ENCODE peak calls at places on chromosomes 13 and 19, in five cellular contexts. One of them, this sample, is unnamed. For H3K9me3, the result is how much of the 10 kb centered on the place peaks cover.

GRCh38 chr13:68386808-68387207 is 1156.7 kb upstream of the PCDH9 start:
- DNase-seq in K562: no peak
- DNase-seq in HepG2: no peak
- DNase-seq in A549: no peak
- DNase-seq in GM12878: no peak
- DNase-seq in this sample: no peak

GRCh38 chr13:99944606-99945005 is 27.0 kb downstream of the ZIC5 start:
- DNase-seq in HepG2: no peak
- DNase-seq in GM12878: no peak
- DNase-seq in A549: no peak
- DNase-seq in K562: no peak
- DNase-seq in this sample: no peak

GRCh38 chr19:2867025-2867991 is at the start of gene ZNF556:
- DNase-seq in K562: peak
- DNase-seq in HepG2: peak
- DNase-seq in GM12878: no peak
- DNase-seq in A549: peak
- DNase-seq in this sample: no peak

GRCh38 chr13:48946163-48946562 is 29.5 kb upstream of the FNDC3A start:
- DNase-seq in K562: no peak
- DNase-seq in A549: no peak
- DNase-seq in GM12878: no peak
- DNase-seq in HepG2: no peak
- DNase-seq in this sample: no peak

GRCh38 chr19:9842834-9843625 is 7.9 kb downstream of the PIN1 start:
- DNase-seq in K562: no peak
- DNase-seq in A549: no peak
- DNase-seq in GM12878: no peak
- DNase-seq in HepG2: no peak
- DNase-seq in this sample: no peak

GRCh38 chr13:32851083-32852064 is 164.8 kb upstream of the KL start:
- DNase-seq in HepG2: peak
- DNase-seq in K562: no peak
- DNase-seq in GM12878: no peak
- DNase-seq in A549: no peak
- DNase-seq in this sample: no peak

GRCh38 chr19:19550972-19551861 is 13.2 kb downstream of the CILP2 start:
- DNase-seq in GM12878: no peak
- DNase-seq in K562: no peak
- DNase-seq in A549: no peak
- DNase-seq in HepG2: no peak
- DNase-seq in this sample: no peak

GRCh38 chr13:48397744-48398143 is 15.2 kb downstream of the LPAR6 start:
- DNase-seq in GM12878: no peak
- DNase-seq in K562: no peak
- DNase-seq in A549: no peak
- DNase-seq in HepG2: peak
- DNase-seq in this sample: peak

GRCh38 chr13:40159736-40160135 is 504.3 kb downstream of the COG6 start:
- DNase-seq in GM12878: no peak
- DNase-seq in A549: no peak
- DNase-seq in HepG2: no peak
- DNase-seq in K562: no peak
- DNase-seq in this sample: no peak

GRCh38 chr19:31905980-31906948 is 439.1 kb upstream of the ZNF507 start:
- DNase-seq in K562: no peak
- DNase-seq in GM12878: no peak
- DNase-seq in A549: no peak
- DNase-seq in HepG2: no peak
- DNase-seq in this sample: no peak

GRCh38 chr19:3225677-3226093 is 1.2 kb downstream of the CELF5 start:
- DNase-seq in A549: no peak
- DNase-seq in K562: no peak
- DNase-seq in HepG2: no peak
- DNase-seq in GM12878: no peak
- DNase-seq in this sample: no peak

GRCh38 chr19:1273263-1274041 is 1.9 kb upstream of the FAM174C start:
- DNase-seq in GM12878: no peak
- DNase-seq in K562: no peak
- DNase-seq in A549: no peak
- DNase-seq in HepG2: no peak
- DNase-seq in this sample: no peak

GRCh38 chr13:34246511-34246910 is 428.6 kb downstream of the RFC3 start:
- DNase-seq in A549: peak
- DNase-seq in HepG2: no peak
- DNase-seq in K562: no peak
- DNase-seq in GM12878: no peak
- DNase-seq in this sample: peak

GRCh38 chr19:32061304-32061703 is 284.1 kb upstream of the ZNF507 start:
- DNase-seq in GM12878: no peak
- DNase-seq in K562: no peak
- DNase-seq in HepG2: no peak
- DNase-seq in A549: no peak
- DNase-seq in this sample: no peak

GRCh38 chr19:35718345-35719041 is 690 bp downstream of the KMT2B start:
- DNase-seq in GM12878: no peak
- DNase-seq in HepG2: no peak
- DNase-seq in K562: peak
- DNase-seq in A549: peak
- DNase-seq in this sample: peak

GRCh38 chr13:79528759-79529191 is 47.8 kb downstream of the NDFIP2 start:
- DNase-seq in K562: no peak
- DNase-seq in A549: no peak
- DNase-seq in HepG2: no peak
- DNase-seq in GM12878: no peak
- DNase-seq in this sample: no peak

GRCh38 chr19:40815223-40815622 is 16.2 kb downstream of the EGLN2 start:
- DNase-seq in K562: no peak
- DNase-seq in GM12878: no peak
- DNase-seq in HepG2: no peak
- DNase-seq in A549: no peak
- DNase-seq in this sample: no peak

GRCh38 chr13:51900471-51900870 is 38.7 kb downstream of the CCDC70 start:
- DNase-seq in K562: no peak
- DNase-seq in HepG2: no peak
- DNase-seq in GM12878: no peak
- DNase-seq in A549: no peak
- DNase-seq in this sample: no peak

GRCh38 chr13:73751290-73751689 is 382.9 kb downstream of the KLF12 start:
- DNase-seq in K562: no peak
- DNase-seq in A549: no peak
- DNase-seq in HepG2: no peak
- DNase-seq in GM12878: no peak
- DNase-seq in this sample: no peak

GRCh38 chr13:74346960-74347359 is 212.8 kb upstream of the KLF12 start:
- DNase-seq in K562: no peak
- DNase-seq in HepG2: no peak
- DNase-seq in A549: no peak
- DNase-seq in GM12878: no peak
- DNase-seq in this sample: no peak

GRCh38 chr13:52599037-52599852 is 43.0 kb upstream of the HNRNPA1L2 start:
- DNase-seq in A549: no peak
- DNase-seq in HepG2: no peak
- DNase-seq in K562: no peak
- DNase-seq in GM12878: no peak
- DNase-seq in this sample: peak

GRCh38 chr13:95164830-95165229 is 136.4 kb downstream of the ABCC4 start:
- DNase-seq in A549: no peak
- DNase-seq in HepG2: no peak
- DNase-seq in GM12878: no peak
- DNase-seq in K562: no peak
- DNase-seq in this sample: no peak

GRCh38 chr13:26465514-26465913 is 92.0 kb upstream of the WASF3 start:
- DNase-seq in GM12878: no peak
- DNase-seq in HepG2: no peak
- DNase-seq in A549: no peak
- DNase-seq in K562: no peak
- DNase-seq in this sample: no peak

GRCh38 chr19:18588611-18589379 is at the start of gene REX1BD:
- DNase-seq in K562: peak
- DNase-seq in GM12878: peak
- DNase-seq in A549: peak
- DNase-seq in HepG2: peak
- DNase-seq in this sample: peak

GRCh38 chr19:48635263-48635965 is 1.8 kb downstream of the DBP start:
- DNase-seq in HepG2: no peak
- DNase-seq in K562: peak
- DNase-seq in A549: peak
- DNase-seq in GM12878: no peak
- DNase-seq in this sample: peak

GRCh38 chr19:53183146-53183545 is 10.0 kb downstream of the ZNF665 start:
- DNase-seq in HepG2: no peak
- DNase-seq in K562: no peak
- DNase-seq in GM12878: no peak
- DNase-seq in A549: no peak
- DNase-seq in this sample: no peak
- H3K9me3 ChIP-seq in HepG2: under half
- H3K9me3 ChIP-seq in K562: under half
- H3K9me3 ChIP-seq in GM12878: under half
- H3K9me3 ChIP-seq in A549: half or more
- H3K9me3 ChIP-seq in this sample: under half

DNA sequence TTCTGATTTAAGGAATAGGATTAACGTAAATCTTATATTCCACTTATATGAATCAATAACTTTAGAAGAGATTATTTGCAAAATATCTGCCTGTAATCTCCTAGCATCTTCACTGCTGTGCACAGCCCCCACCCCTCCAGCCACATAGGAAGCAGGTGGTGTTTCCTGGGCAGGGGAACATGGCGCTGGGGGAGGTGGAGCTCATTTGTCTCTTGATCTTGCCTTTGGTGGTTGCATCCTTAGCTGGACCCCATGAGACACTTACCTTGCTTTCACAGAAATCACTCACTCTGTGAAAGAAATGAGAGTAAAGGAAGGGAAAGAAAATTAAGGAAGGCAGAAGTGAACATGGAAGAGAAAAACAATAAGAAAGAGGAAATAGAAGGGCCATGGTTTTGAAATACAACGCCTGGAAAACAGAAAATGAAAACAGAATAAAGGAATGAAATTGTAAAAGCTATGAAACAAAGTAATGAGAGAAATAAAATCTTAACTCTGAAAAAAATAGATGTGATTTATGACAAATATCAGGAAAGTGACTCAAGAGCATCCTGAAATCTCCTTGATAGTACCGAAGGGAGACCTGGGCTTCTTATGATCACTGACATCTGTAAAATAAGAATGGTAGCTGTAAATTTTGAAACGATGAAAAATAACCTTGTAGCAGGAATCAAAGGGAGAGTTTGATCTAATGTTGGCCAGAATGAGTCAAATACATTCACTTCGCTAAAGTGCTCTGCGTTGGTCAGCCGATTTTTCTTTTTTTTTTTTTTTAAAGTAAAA is 17.2 kb upstream of the RNASEH2B start:
- DNase-seq in K562: no peak
- DNase-seq in GM12878: no peak
- DNase-seq in HepG2: no peak
- DNase-seq in A549: no peak
- DNase-seq in this sample: no peak
- TF ChIP-seq MYC in K562: no peak
- TF ChIP-seq MYC in GM12878: no peak
- TF ChIP-seq MYC in HepG2: no peak
- TF ChIP-seq MYC in A549: no peak
- TF ChIP-seq MYC in this sample: no peak

DNA sequence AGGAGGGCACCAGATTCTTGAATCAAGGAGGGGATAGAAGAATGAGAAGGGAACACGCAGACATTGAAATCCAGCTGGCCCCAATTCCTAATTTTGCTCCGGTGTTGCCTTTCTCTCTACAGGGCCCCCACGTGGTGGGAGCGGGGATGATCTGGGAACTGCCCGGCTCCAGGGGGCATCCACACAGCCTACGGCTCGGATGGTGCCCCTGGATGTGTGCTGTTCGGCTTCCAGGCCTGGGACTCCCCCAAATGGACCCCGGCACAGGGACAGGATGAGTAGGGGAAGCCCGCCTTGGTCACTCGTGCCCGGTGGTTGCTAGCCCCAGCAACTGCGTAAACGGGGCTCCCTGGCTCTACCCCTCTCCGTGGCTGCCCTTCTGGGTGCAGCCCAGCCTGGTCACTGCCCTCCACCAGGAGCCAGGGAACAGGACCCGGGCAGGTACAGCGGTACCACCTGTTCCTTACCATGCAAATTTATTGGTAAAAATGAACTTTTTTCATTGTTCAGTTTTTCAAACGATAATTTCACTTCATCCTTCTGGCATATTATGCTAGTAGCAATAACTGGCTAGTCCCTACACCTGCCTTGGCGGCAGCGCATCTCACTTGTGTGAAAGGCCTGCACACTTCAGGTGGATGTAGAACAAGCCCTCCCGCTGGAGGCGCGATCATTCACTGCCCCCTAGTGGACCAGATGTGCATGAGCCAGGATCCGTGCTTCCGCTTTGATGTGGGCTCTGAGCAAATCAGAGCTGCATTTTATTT is 111.6 kb downstream of the TEX26 start:
- DNase-seq in A549: peak
- DNase-seq in K562: peak
- DNase-seq in HepG2: peak
- DNase-seq in GM12878: peak
- DNase-seq in this sample: peak
- H3K27ac ChIP-seq in A549: peak
- H3K27ac ChIP-seq in K562: no peak
- H3K27ac ChIP-seq in HepG2: no peak
- H3K27ac ChIP-seq in GM12878: no peak
- H3K27ac ChIP-seq in this sample: peak

DNA sequence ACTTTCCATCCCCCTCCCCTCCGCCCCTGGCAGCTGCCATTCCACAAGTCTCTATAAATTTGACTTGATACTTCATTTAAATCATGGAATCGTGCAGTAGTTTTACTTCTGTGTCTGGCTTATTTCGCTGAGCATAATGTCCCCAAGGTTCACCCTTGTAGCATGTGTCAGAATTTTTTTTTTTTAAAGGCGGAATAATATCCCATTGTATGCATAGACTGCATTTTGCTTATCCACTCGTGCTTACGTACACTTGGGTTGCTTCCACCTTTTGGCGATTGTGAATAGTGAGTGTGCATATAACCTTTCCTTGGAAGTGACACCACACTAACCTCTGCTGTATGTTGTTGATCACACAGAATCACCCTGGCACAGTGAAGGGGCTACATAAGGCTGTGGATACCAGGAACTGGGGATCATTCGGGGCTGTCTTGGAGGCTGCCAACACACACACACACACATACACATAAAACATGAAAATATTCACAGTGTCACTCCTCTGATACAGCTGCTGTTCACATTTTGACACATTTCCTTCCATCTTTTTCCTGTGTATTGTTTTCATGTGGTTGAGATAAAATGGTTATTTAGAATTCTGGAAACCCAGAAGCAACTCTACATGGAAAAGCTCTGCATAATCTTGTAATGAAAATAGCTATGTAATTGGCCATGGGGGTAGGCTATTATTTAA is 13.3 kb downstream of the ZNF71 start:
- DNase-seq in HepG2: no peak
- DNase-seq in A549: no peak
- DNase-seq in K562: no peak
- DNase-seq in GM12878: no peak
- DNase-seq in this sample: peak
- H3K9me3 ChIP-seq in HepG2: half or more
- H3K9me3 ChIP-seq in A549: half or more
- H3K9me3 ChIP-seq in K562: under half
- H3K9me3 ChIP-seq in GM12878: under half
- H3K9me3 ChIP-seq in this sample: under half

GRCh38 chr13:107678075-107678689 is 537.2 kb downstream of the LIG4 start:
- DNase-seq in GM12878: no peak
- DNase-seq in HepG2: no peak
- DNase-seq in A549: no peak
- DNase-seq in K562: no peak
- DNase-seq in this sample: no peak
- TF ChIP-seq MYC in GM12878: no peak
- TF ChIP-seq MYC in HepG2: no peak
- TF ChIP-seq MYC in A549: no peak
- TF ChIP-seq MYC in K562: no peak
- TF ChIP-seq MYC in this sample: no peak